ENCODE peak calls at places on chromosomes 4 and X, in six cellular contexts. T is HS-27A, G is fibroblast of mammary gland, P is NCI-H510A treated with DMSO at 0.1 percent for 48 hours, E is NCI-H2081, X is testis. V is an unnamed sample.

GRCh38 chr4:9762823-9763475 is 18.5 kb upstream of the DRD5 start:
- DNase-seq in T (peak), X (peak), E (peak), G (peak), P (peak), V (peak)

GRCh38 chr4:40264995-40265909 is 68.4 kb downstream of the RHOH start:
- DNase-seq in X (no peak), E (peak), P (peak), G (no peak), T (no peak), V (no peak)

GRCh38 chr4:185671041-185671440 is 135.7 kb upstream of the PDLIM3 start:
- DNase-seq in P (no peak), X (no peak), G (no peak), E (no peak), T (no peak), V (no peak)

GRCh38 chr4:158775091-158775651 is 6.3 kb downstream of the FNIP2 start:
- DNase-seq in E (no peak), P (no peak), T (no peak), X (no peak), G (peak), V (peak)

GRCh38 chrX:154419688-154420401 is 8.5 kb downstream of the TAFAZZIN start:
- DNase-seq in G (no peak), T (no peak), E (peak), P (no peak), X (peak), V (no peak)

GRCh38 chr4:147539959-147540358 is 59.1 kb downstream of the EDNRA start:
- DNase-seq in P (no peak), X (no peak), E (no peak), G (no peak), T (no peak), V (no peak)

GRCh38 chrX:107576392-107576791 is 51.9 kb upstream of the PRPS1 start:
- DNase-seq in E (no peak), P (no peak), X (no peak), G (no peak), T (no peak), V (no peak)

GRCh38 chr4:124053872-124054538 is 657.4 kb downstream of the SPRY1 start:
- DNase-seq in E (no peak), T (no peak), X (no peak), P (no peak), G (no peak), V (no peak)

GRCh38 chr4:1202526-1203378 is 30.4 kb upstream of the SPON2 start:
- DNase-seq in P (no peak), X (no peak), G (no peak), T (no peak), E (no peak), V (no peak)

GRCh38 chr4:82900016-82900334 is 560 bp upstream of the THAP9 start:
- DNase-seq in G (no peak), E (no peak), T (no peak), P (peak), X (no peak), V (peak)

GRCh38 chr4:38832624-38833528 is 23.7 kb downstream of the TLR6 start:
- DNase-seq in G (no peak), E (no peak), T (no peak), X (no peak), P (no peak), V (no peak)

GRCh38 chr4:28007693-28008092 is 1147.1 kb downstream of the STIM2 start:
- DNase-seq in P (no peak), X (no peak), G (no peak), T (no peak), E (no peak), V (no peak)

GRCh38 chrX:23919706-23920320 is 12.0 kb downstream of the CXorf58 start:
- DNase-seq in T (no peak), P (no peak), E (no peak), X (no peak), G (peak), V (no peak)

GRCh38 chrX:41045960-41046567 is 39.2 kb upstream of the USP9X start:
- DNase-seq in X (peak), T (no peak), P (no peak), G (peak), E (no peak), V (no peak)

GRCh38 chrX:57156397-57157049 is 19.3 kb upstream of the SPIN2A start:
- DNase-seq in G (peak), P (no peak), X (peak), T (no peak), E (peak), V (peak)

GRCh38 chrX:9163153-9163790 is 129.3 kb upstream of the FAM9B start:
- DNase-seq in E (peak), P (peak), T (no peak), X (no peak), G (peak), V (peak)

GRCh38 chrX:104195489-104196084 is 29.3 kb downstream of the FAM199X start:
- DNase-seq in E (peak), G (peak), T (no peak), P (peak), X (no peak), V (peak)

GRCh38 chr4:74682567-74683359 is 111.6 kb downstream of the BTC start:
- DNase-seq in G (peak), X (peak), T (peak), P (peak), E (no peak), V (peak)

GRCh38 chr4:109574443-109574850 is 14.4 kb downstream of the MCUB start:
- DNase-seq in T (no peak), E (no peak), P (no peak), G (peak), X (no peak), V (peak)

GRCh38 chrX:22674947-22675346 is 324.8 kb upstream of the DDX53 start:
- DNase-seq in T (no peak), X (no peak), E (no peak), P (no peak), G (no peak), V (no peak)

GRCh38 chrX:14718403-14718802 is 154.5 kb downstream of the FANCB start:
- DNase-seq in X (no peak), E (no peak), P (no peak), G (peak), T (no peak), V (peak)

GRCh38 chrX:40279762-40280161 is 182.0 kb upstream of the BCOR start:
- DNase-seq in G (no peak), E (no peak), T (no peak), P (peak), X (no peak), V (no peak)

GRCh38 chr4:107153956-107154355 is 117.8 kb upstream of the DKK2 start:
- DNase-seq in X (no peak), P (no peak), G (no peak), E (no peak), T (no peak), V (no peak)

V was measured in ELR.